ENCODE peak calls at places on chromosome 21, in nine cellular contexts. One of them, this sample, is unnamed.

GRCh38 chr21:38843806-38844479 is 38.2 kb downstream of the ETS2 start:
- DNase-seq in NCI-H2081: no peak
- DNase-seq in activated CD4-positive, CD25-positive, alpha-beta regulatory T cell: no peak
- DNase-seq in HTR-8/SVneo: no peak
- DNase-seq in mesothelial cell of epicardium: no peak
- DNase-seq in activated CD4-positive, alpha-beta T cell treated with anti-CD3 and anti-CD28 coated beads, Interleukin-2, amount 50 U/mL, for 4 hours: no peak
- DNase-seq in activated CD8-positive, alpha-beta T cell treated with anti-CD3 and anti-CD28 coated beads for 36 hours: no peak
- DNase-seq in NCI-H1092 treated with DMSO at 0.1 percent for 48 hours: no peak
- DNase-seq in AG09319: no peak
- DNase-seq in this sample: no peak

GRCh38 chr21:37071561-37072238 is 1.2 kb downstream of the PIGP start:
- DNase-seq in HTR-8/SVneo: peak
- DNase-seq in mesothelial cell of epicardium: no peak
- DNase-seq in activated CD8-positive, alpha-beta T cell treated with anti-CD3 and anti-CD28 coated beads for 36 hours: peak
- DNase-seq in NCI-H2081: peak
- DNase-seq in activated CD4-positive, CD25-positive, alpha-beta regulatory T cell: no peak
- DNase-seq in activated CD4-positive, alpha-beta T cell treated with anti-CD3 and anti-CD28 coated beads, Interleukin-2, amount 50 U/mL, for 4 hours: no peak
- DNase-seq in AG09319: peak
- DNase-seq in NCI-H1092 treated with DMSO at 0.1 percent for 48 hours: peak
- DNase-seq in this sample: peak

GRCh38 chr21:44892095-44892494 is 18.6 kb upstream of the PTTG1IP start:
- DNase-seq in activated CD8-positive, alpha-beta T cell treated with anti-CD3 and anti-CD28 coated beads for 36 hours: no peak
- DNase-seq in NCI-H1092 treated with DMSO at 0.1 percent for 48 hours: no peak
- DNase-seq in mesothelial cell of epicardium: no peak
- DNase-seq in HTR-8/SVneo: no peak
- DNase-seq in AG09319: no peak
- DNase-seq in activated CD4-positive, alpha-beta T cell treated with anti-CD3 and anti-CD28 coated beads, Interleukin-2, amount 50 U/mL, for 4 hours: no peak
- DNase-seq in activated CD4-positive, CD25-positive, alpha-beta regulatory T cell: no peak
- DNase-seq in NCI-H2081: no peak
- DNase-seq in this sample: no peak

GRCh38 chr21:38311091-38311490 is 54.3 kb downstream of the KCNJ15 start:
- DNase-seq in mesothelial cell of epicardium: no peak
- DNase-seq in activated CD4-positive, alpha-beta T cell treated with anti-CD3 and anti-CD28 coated beads, Interleukin-2, amount 50 U/mL, for 4 hours: no peak
- DNase-seq in activated CD8-positive, alpha-beta T cell treated with anti-CD3 and anti-CD28 coated beads for 36 hours: no peak
- DNase-seq in activated CD4-positive, CD25-positive, alpha-beta regulatory T cell: no peak
- DNase-seq in NCI-H2081: no peak
- DNase-seq in HTR-8/SVneo: no peak
- DNase-seq in AG09319: no peak
- DNase-seq in NCI-H1092 treated with DMSO at 0.1 percent for 48 hours: peak
- DNase-seq in this sample: no peak

GRCh38 chr21:34183331-34183928 is 110.1 kb downstream of the MRPS6 start:
- DNase-seq in HTR-8/SVneo: no peak
- DNase-seq in activated CD4-positive, CD25-positive, alpha-beta regulatory T cell: no peak
- DNase-seq in NCI-H2081: no peak
- DNase-seq in NCI-H1092 treated with DMSO at 0.1 percent for 48 hours: no peak
- DNase-seq in activated CD4-positive, alpha-beta T cell treated with anti-CD3 and anti-CD28 coated beads, Interleukin-2, amount 50 U/mL, for 4 hours: no peak
- DNase-seq in mesothelial cell of epicardium: no peak
- DNase-seq in AG09319: no peak
- DNase-seq in activated CD8-positive, alpha-beta T cell treated with anti-CD3 and anti-CD28 coated beads for 36 hours: no peak
- DNase-seq in this sample: no peak

GRCh38 chr21:40732998-40733397 is 114.0 kb downstream of the DSCAM start:
- DNase-seq in activated CD4-positive, CD25-positive, alpha-beta regulatory T cell: no peak
- DNase-seq in activated CD4-positive, alpha-beta T cell treated with anti-CD3 and anti-CD28 coated beads, Interleukin-2, amount 50 U/mL, for 4 hours: no peak
- DNase-seq in mesothelial cell of epicardium: no peak
- DNase-seq in AG09319: no peak
- DNase-seq in NCI-H2081: peak
- DNase-seq in activated CD8-positive, alpha-beta T cell treated with anti-CD3 and anti-CD28 coated beads for 36 hours: no peak
- DNase-seq in NCI-H1092 treated with DMSO at 0.1 percent for 48 hours: peak
- DNase-seq in HTR-8/SVneo: no peak
- DNase-seq in this sample: peak

GRCh38 chr21:44377201-44377921 is 23.9 kb downstream of the TRPM2 start:
- DNase-seq in AG09319: no peak
- DNase-seq in NCI-H1092 treated with DMSO at 0.1 percent for 48 hours: peak
- DNase-seq in NCI-H2081: no peak
- DNase-seq in activated CD8-positive, alpha-beta T cell treated with anti-CD3 and anti-CD28 coated beads for 36 hours: no peak
- DNase-seq in activated CD4-positive, alpha-beta T cell treated with anti-CD3 and anti-CD28 coated beads, Interleukin-2, amount 50 U/mL, for 4 hours: no peak
- DNase-seq in mesothelial cell of epicardium: no peak
- DNase-seq in HTR-8/SVneo: no peak
- DNase-seq in activated CD4-positive, CD25-positive, alpha-beta regulatory T cell: no peak
- DNase-seq in this sample: peak

GRCh38 chr21:35079181-35079580 is 30.1 kb upstream of the RUNX1 start:
- DNase-seq in activated CD4-positive, alpha-beta T cell treated with anti-CD3 and anti-CD28 coated beads, Interleukin-2, amount 50 U/mL, for 4 hours: no peak
- DNase-seq in NCI-H2081: no peak
- DNase-seq in activated CD4-positive, CD25-positive, alpha-beta regulatory T cell: no peak
- DNase-seq in mesothelial cell of epicardium: no peak
- DNase-seq in NCI-H1092 treated with DMSO at 0.1 percent for 48 hours: no peak
- DNase-seq in AG09319: no peak
- DNase-seq in HTR-8/SVneo: no peak
- DNase-seq in activated CD8-positive, alpha-beta T cell treated with anti-CD3 and anti-CD28 coated beads for 36 hours: no peak
- DNase-seq in this sample: no peak

GRCh38 chr21:34061983-34062382 is 11.4 kb upstream of the MRPS6 start:
- DNase-seq in HTR-8/SVneo: no peak
- DNase-seq in AG09319: no peak
- DNase-seq in NCI-H1092 treated with DMSO at 0.1 percent for 48 hours: no peak
- DNase-seq in mesothelial cell of epicardium: no peak
- DNase-seq in NCI-H2081: no peak
- DNase-seq in activated CD8-positive, alpha-beta T cell treated with anti-CD3 and anti-CD28 coated beads for 36 hours: peak
- DNase-seq in activated CD4-positive, CD25-positive, alpha-beta regulatory T cell: no peak
- DNase-seq in activated CD4-positive, alpha-beta T cell treated with anti-CD3 and anti-CD28 coated beads, Interleukin-2, amount 50 U/mL, for 4 hours: no peak
- DNase-seq in this sample: no peak

GRCh38 chr21:16468191-16468590 is 738.4 kb downstream of the USP25 start:
- DNase-seq in activated CD4-positive, alpha-beta T cell treated with anti-CD3 and anti-CD28 coated beads, Interleukin-2, amount 50 U/mL, for 4 hours: no peak
- DNase-seq in mesothelial cell of epicardium: no peak
- DNase-seq in activated CD4-positive, CD25-positive, alpha-beta regulatory T cell: no peak
- DNase-seq in HTR-8/SVneo: no peak
- DNase-seq in activated CD8-positive, alpha-beta T cell treated with anti-CD3 and anti-CD28 coated beads for 36 hours: no peak
- DNase-seq in AG09319: no peak
- DNase-seq in NCI-H2081: no peak
- DNase-seq in NCI-H1092 treated with DMSO at 0.1 percent for 48 hours: no peak
- DNase-seq in this sample: no peak

GRCh38 chr21:33132054-33132453 is 62.1 kb downstream of the OLIG1 start:
- DNase-seq in AG09319: no peak
- DNase-seq in activated CD4-positive, CD25-positive, alpha-beta regulatory T cell: no peak
- DNase-seq in activated CD8-positive, alpha-beta T cell treated with anti-CD3 and anti-CD28 coated beads for 36 hours: no peak
- DNase-seq in NCI-H1092 treated with DMSO at 0.1 percent for 48 hours: no peak
- DNase-seq in activated CD4-positive, alpha-beta T cell treated with anti-CD3 and anti-CD28 coated beads, Interleukin-2, amount 50 U/mL, for 4 hours: no peak
- DNase-seq in NCI-H2081: no peak
- DNase-seq in mesothelial cell of epicardium: no peak
- DNase-seq in HTR-8/SVneo: no peak
- DNase-seq in this sample: no peak

GRCh38 chr21:26736449-26736848 is 108.8 kb downstream of the ADAMTS1 start:
- DNase-seq in activated CD4-positive, alpha-beta T cell treated with anti-CD3 and anti-CD28 coated beads, Interleukin-2, amount 50 U/mL, for 4 hours: no peak
- DNase-seq in NCI-H2081: no peak
- DNase-seq in activated CD8-positive, alpha-beta T cell treated with anti-CD3 and anti-CD28 coated beads for 36 hours: no peak
- DNase-seq in activated CD4-positive, CD25-positive, alpha-beta regulatory T cell: no peak
- DNase-seq in HTR-8/SVneo: no peak
- DNase-seq in mesothelial cell of epicardium: no peak
- DNase-seq in NCI-H1092 treated with DMSO at 0.1 percent for 48 hours: no peak
- DNase-seq in AG09319: no peak
- DNase-seq in this sample: no peak

GRCh38 chr21:45959779-45960390 is 21.7 kb upstream of the COL6A1 start:
- DNase-seq in NCI-H1092 treated with DMSO at 0.1 percent for 48 hours: no peak
- DNase-seq in activated CD4-positive, CD25-positive, alpha-beta regulatory T cell: no peak
- DNase-seq in mesothelial cell of epicardium: no peak
- DNase-seq in activated CD8-positive, alpha-beta T cell treated with anti-CD3 and anti-CD28 coated beads for 36 hours: no peak
- DNase-seq in HTR-8/SVneo: no peak
- DNase-seq in NCI-H2081: no peak
- DNase-seq in AG09319: no peak
- DNase-seq in activated CD4-positive, alpha-beta T cell treated with anti-CD3 and anti-CD28 coated beads, Interleukin-2, amount 50 U/mL, for 4 hours: no peak
- DNase-seq in this sample: no peak

GRCh38 chr21:18548249-18548648 is 144.7 kb upstream of the TMPRSS15 start:
- DNase-seq in HTR-8/SVneo: no peak
- DNase-seq in mesothelial cell of epicardium: no peak
- DNase-seq in activated CD4-positive, CD25-positive, alpha-beta regulatory T cell: no peak
- DNase-seq in activated CD4-positive, alpha-beta T cell treated with anti-CD3 and anti-CD28 coated beads, Interleukin-2, amount 50 U/mL, for 4 hours: no peak
- DNase-seq in NCI-H1092 treated with DMSO at 0.1 percent for 48 hours: no peak
- DNase-seq in activated CD8-positive, alpha-beta T cell treated with anti-CD3 and anti-CD28 coated beads for 36 hours: no peak
- DNase-seq in NCI-H2081: no peak
- DNase-seq in AG09319: no peak
- DNase-seq in this sample: no peak

GRCh38 chr21:45889961-45890360 is 91.6 kb upstream of the COL6A1 start:
- DNase-seq in activated CD4-positive, alpha-beta T cell treated with anti-CD3 and anti-CD28 coated beads, Interleukin-2, amount 50 U/mL, for 4 hours: no peak
- DNase-seq in activated CD8-positive, alpha-beta T cell treated with anti-CD3 and anti-CD28 coated beads for 36 hours: no peak
- DNase-seq in activated CD4-positive, CD25-positive, alpha-beta regulatory T cell: no peak
- DNase-seq in NCI-H2081: no peak
- DNase-seq in mesothelial cell of epicardium: no peak
- DNase-seq in AG09319: no peak
- DNase-seq in NCI-H1092 treated with DMSO at 0.1 percent for 48 hours: no peak
- DNase-seq in HTR-8/SVneo: no peak
- DNase-seq in this sample: no peak

GRCh38 chr21:33643658-33644311 is 1.5 kb downstream of the ITSN1 start:
- DNase-seq in activated CD4-positive, alpha-beta T cell treated with anti-CD3 and anti-CD28 coated beads, Interleukin-2, amount 50 U/mL, for 4 hours: no peak
- DNase-seq in AG09319: no peak
- DNase-seq in mesothelial cell of epicardium: no peak
- DNase-seq in activated CD8-positive, alpha-beta T cell treated with anti-CD3 and anti-CD28 coated beads for 36 hours: no peak
- DNase-seq in NCI-H1092 treated with DMSO at 0.1 percent for 48 hours: no peak
- DNase-seq in NCI-H2081: no peak
- DNase-seq in activated CD4-positive, CD25-positive, alpha-beta regulatory T cell: no peak
- DNase-seq in HTR-8/SVneo: peak
- DNase-seq in this sample: no peak

GRCh38 chr21:34807146-34807880 is 138.5 kb downstream of the CLIC6 start:
- DNase-seq in activated CD4-positive, alpha-beta T cell treated with anti-CD3 and anti-CD28 coated beads, Interleukin-2, amount 50 U/mL, for 4 hours: peak
- DNase-seq in activated CD4-positive, CD25-positive, alpha-beta regulatory T cell: peak
- DNase-seq in HTR-8/SVneo: peak
- DNase-seq in NCI-H1092 treated with DMSO at 0.1 percent for 48 hours: no peak
- DNase-seq in mesothelial cell of epicardium: no peak
- DNase-seq in activated CD8-positive, alpha-beta T cell treated with anti-CD3 and anti-CD28 coated beads for 36 hours: peak
- DNase-seq in AG09319: peak
- DNase-seq in NCI-H2081: no peak
- DNase-seq in this sample: no peak

GRCh38 chr21:14488805-14489204 is 57.3 kb downstream of the SAMSN1 start:
- DNase-seq in NCI-H1092 treated with DMSO at 0.1 percent for 48 hours: no peak
- DNase-seq in activated CD4-positive, CD25-positive, alpha-beta regulatory T cell: no peak
- DNase-seq in HTR-8/SVneo: no peak
- DNase-seq in activated CD8-positive, alpha-beta T cell treated with anti-CD3 and anti-CD28 coated beads for 36 hours: no peak
- DNase-seq in activated CD4-positive, alpha-beta T cell treated with anti-CD3 and anti-CD28 coated beads, Interleukin-2, amount 50 U/mL, for 4 hours: no peak
- DNase-seq in AG09319: no peak
- DNase-seq in mesothelial cell of epicardium: no peak
- DNase-seq in NCI-H2081: no peak
- DNase-seq in this sample: no peak

GRCh38 chr21:38843379-38843778 is 37.6 kb downstream of the ETS2 start:
- DNase-seq in HTR-8/SVneo: no peak
- DNase-seq in NCI-H2081: no peak
- DNase-seq in activated CD4-positive, CD25-positive, alpha-beta regulatory T cell: no peak
- DNase-seq in activated CD4-positive, alpha-beta T cell treated with anti-CD3 and anti-CD28 coated beads, Interleukin-2, amount 50 U/mL, for 4 hours: no peak
- DNase-seq in mesothelial cell of epicardium: no peak
- DNase-seq in AG09319: no peak
- DNase-seq in activated CD8-positive, alpha-beta T cell treated with anti-CD3 and anti-CD28 coated beads for 36 hours: no peak
- DNase-seq in NCI-H1092 treated with DMSO at 0.1 percent for 48 hours: no peak
- DNase-seq in this sample: no peak

GRCh38 chr21:34091032-34091431 is 17.7 kb downstream of the MRPS6 start:
- DNase-seq in activated CD8-positive, alpha-beta T cell treated with anti-CD3 and anti-CD28 coated beads for 36 hours: no peak
- DNase-seq in NCI-H2081: no peak
- DNase-seq in AG09319: no peak
- DNase-seq in NCI-H1092 treated with DMSO at 0.1 percent for 48 hours: no peak
- DNase-seq in activated CD4-positive, alpha-beta T cell treated with anti-CD3 and anti-CD28 coated beads, Interleukin-2, amount 50 U/mL, for 4 hours: no peak
- DNase-seq in HTR-8/SVneo: no peak
- DNase-seq in mesothelial cell of epicardium: no peak
- DNase-seq in activated CD4-positive, CD25-positive, alpha-beta regulatory T cell: no peak
- DNase-seq in this sample: no peak

GRCh38 chr21:35342440-35342839 is 293.3 kb upstream of the RUNX1 start:
- DNase-seq in AG09319: no peak
- DNase-seq in mesothelial cell of epicardium: no peak
- DNase-seq in NCI-H2081: no peak
- DNase-seq in NCI-H1092 treated with DMSO at 0.1 percent for 48 hours: no peak
- DNase-seq in activated CD4-positive, CD25-positive, alpha-beta regulatory T cell: no peak
- DNase-seq in activated CD8-positive, alpha-beta T cell treated with anti-CD3 and anti-CD28 coated beads for 36 hours: peak
- DNase-seq in HTR-8/SVneo: no peak
- DNase-seq in activated CD4-positive, alpha-beta T cell treated with anti-CD3 and anti-CD28 coated beads, Interleukin-2, amount 50 U/mL, for 4 hours: no peak
- DNase-seq in this sample: no peak

This sample was measured in NCI-H345.